ENCODE peak calls at places on chromosomes 13 and 19, in five cellular contexts. Y, O, X, C and G are unnamed samples.

GRCh38 chr19:55447421-55448174 is 4.5 kb upstream of the SHISA7 start:
- DNase-seq in Y (no peak), O (peak), X (peak), C (no peak), G (no peak)

GRCh38 chr13:23325191-23325590 is 108.3 kb downstream of the SACS start:
- DNase-seq in Y (no peak), O (no peak), X (no peak), C (no peak), G (no peak)

GRCh38 chr13:43686557-43686956 is 100.2 kb downstream of the ENOX1 start:
- DNase-seq in Y (no peak), O (no peak), X (peak), C (peak), G (peak)

GRCh38 chr19:44856438-44857083 is 10.5 kb downstream of the NECTIN2 start:
- DNase-seq in Y (no peak), O (no peak), X (peak), C (no peak), G (no peak)

GRCh38 chr13:49584771-49585182 is 581 bp downstream of the RCBTB1 start:
- DNase-seq in Y (no peak), O (no peak), X (peak), C (no peak), G (no peak)

GRCh38 chr13:108656742-108657141 is 27.3 kb downstream of the MYO16 start:
- DNase-seq in Y (no peak), O (no peak), X (no peak), C (no peak), G (no peak)

GRCh38 chr19:50266896-50267295 is 62.3 kb downstream of the KCNC3 start:
- DNase-seq in Y (peak), O (no peak), X (no peak), C (no peak), G (no peak)

GRCh38 chr13:50801087-50801931 is 42.2 kb downstream of the DLEU7 start:
- DNase-seq in Y (peak), O (peak), X (peak), C (peak), G (peak)

GRCh38 chr19:48325265-48325910 is at the start of gene EMP3:
- DNase-seq in Y (peak), O (no peak), X (peak), C (peak), G (peak)

GRCh38 chr19:13267889-13268288 is 117.7 kb downstream of the IER2 start:
- DNase-seq in Y (no peak), O (no peak), X (no peak), C (no peak), G (no peak)